ENCODE peak calls at places on chromosome 14, in five cellular contexts. U, M, Z, Y and C are unnamed samples.

GRCh38 chr14:53982546-53982945 is 25.9 kb upstream of the BMP4 start:
- DNase-seq in U (no peak), M (no peak), Z (no peak), Y (no peak), C (no peak)

GRCh38 chr14:54691525-54692260 is 124.8 kb downstream of the SAMD4A start:
- DNase-seq in U (peak; percentile 87), M (peak; percentile 62), Z (peak; percentile 84), Y (peak; percentile 88), C (peak; percentile 60)

GRCh38 chr14:90111895-90112534 is 50.2 kb downstream of the KCNK13 start:
- DNase-seq in U (peak; percentile 17), M (no peak), Z (no peak), Y (peak; percentile 27), C (peak; percentile 34)

GRCh38 chr14:76710093-76711010 is 50.9 kb upstream of the VASH1 start:
- DNase-seq in U (peak; percentile 73), M (peak; percentile 60), Z (peak; percentile 53), Y (peak; percentile 85), C (peak; percentile 44)

GRCh38 chr14:52663850-52664249 is 31.5 kb downstream of the ERO1A start:
- DNase-seq in U (no peak), M (peak; percentile 79), Z (no peak), Y (no peak), C (no peak)

GRCh38 chr14:74257078-74257987 is 18.1 kb downstream of the VSX2 start:
- DNase-seq in U (peak; percentile 30), M (peak; percentile 36), Z (peak; percentile 39), Y (peak; percentile 69), C (no peak)

GRCh38 chr14:74671789-74672188 is 41.1 kb downstream of the AREL1 start:
- DNase-seq in U (peak; percentile 81), M (no peak), Z (no peak), Y (peak; percentile 75), C (peak; percentile 73)

GRCh38 chr14:95424533-95424932 is 91.9 kb downstream of the SYNE3 start:
- DNase-seq in U (peak; percentile 68), M (no peak), Z (peak; percentile 57), Y (peak; percentile 49), C (peak; percentile 38)

GRCh38 chr14:22767323-22767589 is 768 bp downstream of the OXA1L start:
- DNase-seq in U (no peak), M (peak; percentile 30), Z (no peak), Y (no peak), C (no peak)

GRCh38 chr14:54447231-54447692 is 6.1 kb upstream of the CNIH1 start:
- DNase-seq in U (peak; percentile 92), M (no peak), Z (no peak), Y (peak; percentile 77), C (peak; percentile 82)

GRCh38 chr14:86933460-86933859 is 1059.5 kb downstream of the GALC start:
- DNase-seq in U (no peak), M (no peak), Z (no peak), Y (no peak), C (no peak)

GRCh38 chr14:92540472-92541048 is 27.0 kb downstream of the RIN3 start:
- DNase-seq in U (peak; percentile 100), M (no peak), Z (peak; percentile 94), Y (peak; percentile 99), C (peak; percentile 99)

GRCh38 chr14:99816217-99816616 is 23.0 kb downstream of the EML1 start:
- DNase-seq in U (no peak), M (no peak), Z (no peak), Y (no peak), C (no peak)

GRCh38 chr14:36443374-36443773 is 76.7 kb downstream of the NKX2-1 start:
- DNase-seq in U (no peak), M (peak; percentile 44), Z (no peak), Y (no peak), C (no peak)

GRCh38 chr14:58141893-58142292 is 10.1 kb downstream of the ARMH4 start:
- DNase-seq in U (no peak), M (no peak), Z (no peak), Y (no peak), C (no peak)

GRCh38 chr14:29645117-29645516 is 282.5 kb downstream of the PRKD1 start:
- DNase-seq in U (no peak), M (no peak), Z (no peak), Y (no peak), C (peak; percentile 84)

GRCh38 chr14:72948481-72949138 is 22.3 kb downstream of the DCAF4 start:
- DNase-seq in U (peak; percentile 78), M (peak; percentile 47), Z (peak; percentile 66), Y (peak; percentile 88), C (peak; percentile 47)

GRCh38 chr14:49863483-49864262 is 11.1 kb upstream of the NEMF start:
- DNase-seq in U (peak; percentile 18), M (no peak), Z (peak; percentile 42), Y (peak; percentile 36), C (no peak)

GRCh38 chr14:64947710-64948611 is 5.4 kb upstream of the GPX2 start:
- DNase-seq in U (no peak), M (no peak), Z (no peak), Y (no peak), C (no peak)

GRCh38 chr14:100855256-100855930 is 29.5 kb downstream of the MEG3 start:
- DNase-seq in U (no peak), M (no peak), Z (no peak), Y (no peak), C (no peak)

GRCh38 chr14:55665067-55665700 is 85.2 kb downstream of the KTN1 start:
- DNase-seq in U (no peak), M (no peak), Z (no peak), Y (peak; percentile 7), C (peak; percentile 40)

GRCh38 chr14:74596747-74597456 is 15.1 kb downstream of the LTBP2 start:
- DNase-seq in U (peak; percentile 94), M (no peak), Z (no peak), Y (peak; percentile 60), C (peak; percentile 89)

GRCh38 chr14:104697892-104698583 is 8.6 kb downstream of the INF2 start:
- DNase-seq in U (no peak), M (no peak), Z (no peak), Y (peak; percentile 30), C (no peak)

GRCh38 chr14:47500369-47500768 is 175.0 kb downstream of the MDGA2 start:
- DNase-seq in U (no peak), M (no peak), Z (no peak), Y (no peak), C (no peak)

GRCh38 chr14:82755923-82756322 is 1222.3 kb upstream of the SEL1L start:
- DNase-seq in U (no peak), M (peak; percentile 33), Z (no peak), Y (no peak), C (no peak)

GRCh38 chr14:69886843-69887242 is 7.6 kb downstream of the SMOC1 start:
- DNase-seq in U (peak; percentile 47), M (no peak), Z (no peak), Y (no peak), C (peak; percentile 24)

GRCh38 chr14:102554835-102555819 is 37.3 kb upstream of the RCOR1 start:
- DNase-seq in U (peak; percentile 41), M (peak; percentile 17), Z (peak; percentile 32), Y (peak; percentile 69), C (no peak)

GRCh38 chr14:61561657-61562276 is 133.5 kb upstream of the HIF1A start:
- DNase-seq in U (peak; percentile 100), M (peak; percentile 14), Z (peak; percentile 82), Y (peak; percentile 96), C (peak; percentile 100)

GRCh38 chr14:44962573-44963528 is 861 bp downstream of the TOGARAM1 start:
- DNase-seq in U (peak; percentile 58), M (peak; percentile 57), Z (peak; percentile 56), Y (peak; percentile 73), C (peak; percentile 49)

GRCh38 chr14:67962215-67962644 is 142.7 kb downstream of the RAD51B start:
- DNase-seq in U (peak; percentile 72), M (no peak), Z (no peak), Y (no peak), C (peak; percentile 70)

GRCh38 chr14:100849432-100849831 is 23.5 kb downstream of the MEG3 start:
- DNase-seq in U (no peak), M (no peak), Z (no peak), Y (peak; percentile 32), C (peak; percentile 67)